ENCODE peak calls at places on chromosomes 7 and 10, in ten cellular contexts. One of them, this sample, is unnamed.

GRCh38 chr7:50069613-50070012 is 23.4 kb downstream of the ZPBP start:
- DNase-seq in T-helper 9 cell: no peak
- DNase-seq in NCI-H2029: peak
- DNase-seq in left cardiac atrium: peak
- DNase-seq in GM13977: peak
- DNase-seq in kidney tubule cell: peak
- DNase-seq in HCT116: no peak
- DNase-seq in activated T-helper 1 cell treated with anti-CD3 and anti-CD28 coated beads, Interleukin-2, amount 50 U/mL, for 16 hours: no peak
- DNase-seq in NCI-H1105: no peak
- DNase-seq in NAMALWA: peak
- DNase-seq in this sample: peak

GRCh38 chr7:155208681-155209477 is 88.8 kb upstream of the INSIG1 start:
- DNase-seq in T-helper 9 cell: no peak
- DNase-seq in NCI-H2029: no peak
- DNase-seq in left cardiac atrium: peak
- DNase-seq in GM13977: no peak
- DNase-seq in kidney tubule cell: peak
- DNase-seq in HCT116: peak
- DNase-seq in activated T-helper 1 cell treated with anti-CD3 and anti-CD28 coated beads, Interleukin-2, amount 50 U/mL, for 16 hours: no peak
- DNase-seq in NCI-H1105: no peak
- DNase-seq in NAMALWA: peak
- DNase-seq in this sample: no peak

GRCh38 chr10:89398003-89398749 is 5.8 kb downstream of the IFIT1 start:
- DNase-seq in T-helper 9 cell: no peak
- DNase-seq in NCI-H2029: no peak
- DNase-seq in left cardiac atrium: no peak
- DNase-seq in GM13977: no peak
- DNase-seq in kidney tubule cell: no peak
- DNase-seq in HCT116: no peak
- DNase-seq in activated T-helper 1 cell treated with anti-CD3 and anti-CD28 coated beads, Interleukin-2, amount 50 U/mL, for 16 hours: no peak
- DNase-seq in NCI-H1105: no peak
- DNase-seq in NAMALWA: no peak
- DNase-seq in this sample: no peak

GRCh38 chr10:25508112-25508815 is 333.5 kb downstream of the GPR158 start:
- DNase-seq in T-helper 9 cell: no peak
- DNase-seq in NCI-H2029: no peak
- DNase-seq in left cardiac atrium: no peak
- DNase-seq in GM13977: no peak
- DNase-seq in kidney tubule cell: no peak
- DNase-seq in HCT116: no peak
- DNase-seq in activated T-helper 1 cell treated with anti-CD3 and anti-CD28 coated beads, Interleukin-2, amount 50 U/mL, for 16 hours: no peak
- DNase-seq in NCI-H1105: no peak
- DNase-seq in NAMALWA: no peak
- DNase-seq in this sample: no peak

GRCh38 chr10:665579-666091 is 23.8 kb downstream of the DIP2C start:
- DNase-seq in T-helper 9 cell: no peak
- DNase-seq in NCI-H2029: no peak
- DNase-seq in left cardiac atrium: peak
- DNase-seq in GM13977: no peak
- DNase-seq in kidney tubule cell: peak
- DNase-seq in HCT116: no peak
- DNase-seq in activated T-helper 1 cell treated with anti-CD3 and anti-CD28 coated beads, Interleukin-2, amount 50 U/mL, for 16 hours: no peak
- DNase-seq in NCI-H1105: no peak
- DNase-seq in NAMALWA: no peak
- DNase-seq in this sample: peak

GRCh38 chr7:19213746-19214145 is 68.5 kb upstream of the FERD3L start:
- DNase-seq in T-helper 9 cell: no peak
- DNase-seq in NCI-H2029: no peak
- DNase-seq in left cardiac atrium: no peak
- DNase-seq in GM13977: no peak
- DNase-seq in kidney tubule cell: no peak
- DNase-seq in HCT116: no peak
- DNase-seq in activated T-helper 1 cell treated with anti-CD3 and anti-CD28 coated beads, Interleukin-2, amount 50 U/mL, for 16 hours: no peak
- DNase-seq in NCI-H1105: no peak
- DNase-seq in NAMALWA: no peak
- DNase-seq in this sample: no peak

GRCh38 chr10:93566435-93567276 is at the start of gene FFAR4:
- DNase-seq in T-helper 9 cell: no peak
- DNase-seq in NCI-H2029: peak
- DNase-seq in left cardiac atrium: peak
- DNase-seq in GM13977: no peak
- DNase-seq in kidney tubule cell: peak
- DNase-seq in HCT116: no peak
- DNase-seq in activated T-helper 1 cell treated with anti-CD3 and anti-CD28 coated beads, Interleukin-2, amount 50 U/mL, for 16 hours: no peak
- DNase-seq in NCI-H1105: no peak
- DNase-seq in NAMALWA: no peak
- DNase-seq in this sample: peak

GRCh38 chr10:78924319-78925003 is 144.3 kb upstream of the ZMIZ1 start:
- DNase-seq in T-helper 9 cell: no peak
- DNase-seq in NCI-H2029: no peak
- DNase-seq in left cardiac atrium: no peak
- DNase-seq in GM13977: no peak
- DNase-seq in kidney tubule cell: no peak
- DNase-seq in HCT116: no peak
- DNase-seq in activated T-helper 1 cell treated with anti-CD3 and anti-CD28 coated beads, Interleukin-2, amount 50 U/mL, for 16 hours: no peak
- DNase-seq in NCI-H1105: no peak
- DNase-seq in NAMALWA: no peak
- DNase-seq in this sample: no peak

GRCh38 chr7:94374231-94374630 is 20.5 kb upstream of the COL1A2 start:
- DNase-seq in T-helper 9 cell: no peak
- DNase-seq in NCI-H2029: no peak
- DNase-seq in left cardiac atrium: peak
- DNase-seq in GM13977: no peak
- DNase-seq in kidney tubule cell: peak
- DNase-seq in HCT116: no peak
- DNase-seq in activated T-helper 1 cell treated with anti-CD3 and anti-CD28 coated beads, Interleukin-2, amount 50 U/mL, for 16 hours: no peak
- DNase-seq in NCI-H1105: no peak
- DNase-seq in NAMALWA: no peak
- DNase-seq in this sample: peak

GRCh38 chr7:79452495-79453265 is 787 bp downstream of the MAGI2 start:
- DNase-seq in T-helper 9 cell: no peak
- DNase-seq in NCI-H2029: no peak
- DNase-seq in left cardiac atrium: peak
- DNase-seq in GM13977: peak
- DNase-seq in kidney tubule cell: peak
- DNase-seq in HCT116: no peak
- DNase-seq in activated T-helper 1 cell treated with anti-CD3 and anti-CD28 coated beads, Interleukin-2, amount 50 U/mL, for 16 hours: no peak
- DNase-seq in NCI-H1105: no peak
- DNase-seq in NAMALWA: no peak
- DNase-seq in this sample: peak

GRCh38 chr10:109895095-109895818 is 28.1 kb downstream of the XPNPEP1 start:
- DNase-seq in T-helper 9 cell: no peak
- DNase-seq in NCI-H2029: no peak
- DNase-seq in left cardiac atrium: peak
- DNase-seq in GM13977: no peak
- DNase-seq in kidney tubule cell: peak
- DNase-seq in HCT116: no peak
- DNase-seq in activated T-helper 1 cell treated with anti-CD3 and anti-CD28 coated beads, Interleukin-2, amount 50 U/mL, for 16 hours: no peak
- DNase-seq in NCI-H1105: no peak
- DNase-seq in NAMALWA: no peak
- DNase-seq in this sample: no peak

GRCh38 chr7:3300221-3300650 is 816 bp upstream of the SDK1 start:
- DNase-seq in T-helper 9 cell: no peak
- DNase-seq in NCI-H2029: no peak
- DNase-seq in left cardiac atrium: no peak
- DNase-seq in GM13977: no peak
- DNase-seq in kidney tubule cell: peak
- DNase-seq in HCT116: no peak
- DNase-seq in activated T-helper 1 cell treated with anti-CD3 and anti-CD28 coated beads, Interleukin-2, amount 50 U/mL, for 16 hours: no peak
- DNase-seq in NCI-H1105: no peak
- DNase-seq in NAMALWA: no peak
- DNase-seq in this sample: no peak

GRCh38 chr10:27995311-27995710 is 3.6 kb downstream of the ODAD2 start:
- DNase-seq in T-helper 9 cell: no peak
- DNase-seq in NCI-H2029: no peak
- DNase-seq in left cardiac atrium: no peak
- DNase-seq in GM13977: no peak
- DNase-seq in kidney tubule cell: peak
- DNase-seq in HCT116: no peak
- DNase-seq in activated T-helper 1 cell treated with anti-CD3 and anti-CD28 coated beads, Interleukin-2, amount 50 U/mL, for 16 hours: no peak
- DNase-seq in NCI-H1105: no peak
- DNase-seq in NAMALWA: no peak
- DNase-seq in this sample: no peak

GRCh38 chr7:48904975-48905374 is 19.4 kb upstream of the CDC14C start:
- DNase-seq in T-helper 9 cell: no peak
- DNase-seq in NCI-H2029: no peak
- DNase-seq in left cardiac atrium: no peak
- DNase-seq in GM13977: no peak
- DNase-seq in kidney tubule cell: peak
- DNase-seq in HCT116: no peak
- DNase-seq in activated T-helper 1 cell treated with anti-CD3 and anti-CD28 coated beads, Interleukin-2, amount 50 U/mL, for 16 hours: no peak
- DNase-seq in NCI-H1105: no peak
- DNase-seq in NAMALWA: no peak
- DNase-seq in this sample: no peak

GRCh38 chr10:59229451-59229850 is 53.0 kb downstream of the PHYHIPL start:
- DNase-seq in T-helper 9 cell: no peak
- DNase-seq in NCI-H2029: no peak
- DNase-seq in left cardiac atrium: no peak
- DNase-seq in GM13977: no peak
- DNase-seq in kidney tubule cell: no peak
- DNase-seq in HCT116: no peak
- DNase-seq in activated T-helper 1 cell treated with anti-CD3 and anti-CD28 coated beads, Interleukin-2, amount 50 U/mL, for 16 hours: no peak
- DNase-seq in NCI-H1105: no peak
- DNase-seq in NAMALWA: no peak
- DNase-seq in this sample: no peak

GRCh38 chr10:100899181-100899580 is 13.6 kb upstream of the SLF2 start:
- DNase-seq in T-helper 9 cell: no peak
- DNase-seq in NCI-H2029: no peak
- DNase-seq in left cardiac atrium: no peak
- DNase-seq in GM13977: no peak
- DNase-seq in kidney tubule cell: no peak
- DNase-seq in HCT116: no peak
- DNase-seq in activated T-helper 1 cell treated with anti-CD3 and anti-CD28 coated beads, Interleukin-2, amount 50 U/mL, for 16 hours: no peak
- DNase-seq in NCI-H1105: no peak
- DNase-seq in NAMALWA: no peak
- DNase-seq in this sample: no peak

GRCh38 chr7:122315507-122316466 is 11.2 kb upstream of the FEZF1 start:
- DNase-seq in T-helper 9 cell: no peak
- DNase-seq in NCI-H2029: no peak
- DNase-seq in left cardiac atrium: no peak
- DNase-seq in GM13977: no peak
- DNase-seq in kidney tubule cell: peak
- DNase-seq in HCT116: no peak
- DNase-seq in activated T-helper 1 cell treated with anti-CD3 and anti-CD28 coated beads, Interleukin-2, amount 50 U/mL, for 16 hours: no peak
- DNase-seq in NCI-H1105: no peak
- DNase-seq in NAMALWA: no peak
- DNase-seq in this sample: no peak

GRCh38 chr7:42014625-42015412 is 222.2 kb downstream of the GLI3 start:
- DNase-seq in T-helper 9 cell: no peak
- DNase-seq in NCI-H2029: no peak
- DNase-seq in left cardiac atrium: no peak
- DNase-seq in GM13977: peak
- DNase-seq in kidney tubule cell: peak
- DNase-seq in HCT116: peak
- DNase-seq in activated T-helper 1 cell treated with anti-CD3 and anti-CD28 coated beads, Interleukin-2, amount 50 U/mL, for 16 hours: no peak
- DNase-seq in NCI-H1105: no peak
- DNase-seq in NAMALWA: peak
- DNase-seq in this sample: peak

GRCh38 chr10:44567471-44567870 is 182.6 kb upstream of the CXCL12 start:
- DNase-seq in T-helper 9 cell: no peak
- DNase-seq in NCI-H2029: no peak
- DNase-seq in left cardiac atrium: no peak
- DNase-seq in GM13977: no peak
- DNase-seq in kidney tubule cell: no peak
- DNase-seq in HCT116: no peak
- DNase-seq in activated T-helper 1 cell treated with anti-CD3 and anti-CD28 coated beads, Interleukin-2, amount 50 U/mL, for 16 hours: no peak
- DNase-seq in NCI-H1105: no peak
- DNase-seq in NAMALWA: no peak
- DNase-seq in this sample: no peak

GRCh38 chr7:104059103-104059502 is 69.6 kb upstream of the RELN start:
- DNase-seq in T-helper 9 cell: no peak
- DNase-seq in NCI-H2029: no peak
- DNase-seq in left cardiac atrium: no peak
- DNase-seq in GM13977: no peak
- DNase-seq in kidney tubule cell: no peak
- DNase-seq in HCT116: no peak
- DNase-seq in activated T-helper 1 cell treated with anti-CD3 and anti-CD28 coated beads, Interleukin-2, amount 50 U/mL, for 16 hours: no peak
- DNase-seq in NCI-H1105: no peak
- DNase-seq in NAMALWA: no peak
- DNase-seq in this sample: no peak

GRCh38 chr10:75779276-75779675 is 347.9 kb downstream of the LRMDA start:
- DNase-seq in T-helper 9 cell: no peak
- DNase-seq in NCI-H2029: no peak
- DNase-seq in left cardiac atrium: no peak
- DNase-seq in GM13977: no peak
- DNase-seq in kidney tubule cell: no peak
- DNase-seq in HCT116: no peak
- DNase-seq in activated T-helper 1 cell treated with anti-CD3 and anti-CD28 coated beads, Interleukin-2, amount 50 U/mL, for 16 hours: no peak
- DNase-seq in NCI-H1105: no peak
- DNase-seq in NAMALWA: no peak
- DNase-seq in this sample: no peak

GRCh38 chr10:4283841-4284610 is 499.0 kb upstream of the KLF6 start:
- DNase-seq in T-helper 9 cell: no peak
- DNase-seq in NCI-H2029: no peak
- DNase-seq in left cardiac atrium: peak
- DNase-seq in GM13977: no peak
- DNase-seq in kidney tubule cell: no peak
- DNase-seq in HCT116: no peak
- DNase-seq in activated T-helper 1 cell treated with anti-CD3 and anti-CD28 coated beads, Interleukin-2, amount 50 U/mL, for 16 hours: no peak
- DNase-seq in NCI-H1105: no peak
- DNase-seq in NAMALWA: no peak
- DNase-seq in this sample: peak

GRCh38 chr10:102675887-102676616 is 31.8 kb downstream of the TRIM8 start:
- DNase-seq in T-helper 9 cell: no peak
- DNase-seq in NCI-H2029: no peak
- DNase-seq in left cardiac atrium: no peak
- DNase-seq in GM13977: peak
- DNase-seq in kidney tubule cell: peak
- DNase-seq in HCT116: no peak
- DNase-seq in activated T-helper 1 cell treated with anti-CD3 and anti-CD28 coated beads, Interleukin-2, amount 50 U/mL, for 16 hours: no peak
- DNase-seq in NCI-H1105: no peak
- DNase-seq in NAMALWA: peak
- DNase-seq in this sample: no peak

GRCh38 chr7:69597278-69598076 is 798 bp upstream of the AUTS2 start:
- DNase-seq in T-helper 9 cell: peak
- DNase-seq in NCI-H2029: no peak
- DNase-seq in left cardiac atrium: peak
- DNase-seq in GM13977: peak
- DNase-seq in kidney tubule cell: no peak
- DNase-seq in HCT116: no peak
- DNase-seq in activated T-helper 1 cell treated with anti-CD3 and anti-CD28 coated beads, Interleukin-2, amount 50 U/mL, for 16 hours: no peak
- DNase-seq in NCI-H1105: no peak
- DNase-seq in NAMALWA: peak
- DNase-seq in this sample: peak

GRCh38 chr10:132169031-132169765 is 17.6 kb upstream of the DPYSL4 start:
- DNase-seq in T-helper 9 cell: no peak
- DNase-seq in NCI-H2029: no peak
- DNase-seq in left cardiac atrium: no peak
- DNase-seq in GM13977: no peak
- DNase-seq in kidney tubule cell: no peak
- DNase-seq in HCT116: no peak
- DNase-seq in activated T-helper 1 cell treated with anti-CD3 and anti-CD28 coated beads, Interleukin-2, amount 50 U/mL, for 16 hours: no peak
- DNase-seq in NCI-H1105: no peak
- DNase-seq in NAMALWA: no peak
- DNase-seq in this sample: no peak

GRCh38 chr10:71770255-71770654 is 3.1 kb downstream of the VSIR start:
- DNase-seq in T-helper 9 cell: no peak
- DNase-seq in NCI-H2029: no peak
- DNase-seq in left cardiac atrium: no peak
- DNase-seq in GM13977: no peak
- DNase-seq in kidney tubule cell: no peak
- DNase-seq in HCT116: no peak
- DNase-seq in activated T-helper 1 cell treated with anti-CD3 and anti-CD28 coated beads, Interleukin-2, amount 50 U/mL, for 16 hours: no peak
- DNase-seq in NCI-H1105: no peak
- DNase-seq in NAMALWA: no peak
- DNase-seq in this sample: no peak

GRCh38 chr10:77816311-77816710 is 110.2 kb downstream of the DLG5 start:
- DNase-seq in T-helper 9 cell: no peak
- DNase-seq in NCI-H2029: no peak
- DNase-seq in left cardiac atrium: no peak
- DNase-seq in GM13977: no peak
- DNase-seq in kidney tubule cell: no peak
- DNase-seq in HCT116: no peak
- DNase-seq in activated T-helper 1 cell treated with anti-CD3 and anti-CD28 coated beads, Interleukin-2, amount 50 U/mL, for 16 hours: no peak
- DNase-seq in NCI-H1105: no peak
- DNase-seq in NAMALWA: no peak
- DNase-seq in this sample: no peak

GRCh38 chr10:112804036-112804435 is 146.0 kb upstream of the TCF7L2 start:
- DNase-seq in T-helper 9 cell: no peak
- DNase-seq in NCI-H2029: no peak
- DNase-seq in left cardiac atrium: no peak
- DNase-seq in GM13977: no peak
- DNase-seq in kidney tubule cell: no peak
- DNase-seq in HCT116: no peak
- DNase-seq in activated T-helper 1 cell treated with anti-CD3 and anti-CD28 coated beads, Interleukin-2, amount 50 U/mL, for 16 hours: no peak
- DNase-seq in NCI-H1105: peak
- DNase-seq in NAMALWA: no peak
- DNase-seq in this sample: no peak